ENCODE peak calls at places on chromosome 17, in nine cellular contexts. T is germinal center; W is cardiac septum; Q is T1000; V is lower leg skin; K is T-helper 9 cell; U is non-pigmented ciliary epithelial cell; A is cardiac fibroblast; S is CD8-positive, alpha-beta memory T cell. X is an unnamed sample.

GRCh38 chr17:2396568-2397246 is 4.2 kb downstream of the MNT start:
- DNase-seq in T (peak; percentile 53), W (peak; percentile 98), Q (peak; percentile 94), V (peak; percentile 98), K (peak; percentile 33), U (peak; percentile 86), A (peak; percentile 100), S (peak; percentile 10), X (peak; percentile 80)

GRCh38 chr17:34980681-34981537 is 597 bp downstream of the LIG3 start:
- DNase-seq in T (peak; percentile 92), W (peak; percentile 92), Q (peak; percentile 65), V (peak; percentile 95), K (peak; percentile 67), U (no peak), A (peak; percentile 91), S (peak; percentile 72), X (peak; percentile 61)

GRCh38 chr17:14330492-14330920 is 29.6 kb downstream of the HS3ST3B1 start:
- DNase-seq in T (no peak), W (no peak), Q (no peak), V (peak; percentile 65), K (no peak), U (no peak), A (peak; percentile 93), S (no peak), X (no peak)

GRCh38 chr17:74201250-74201649 is 2.2 kb upstream of the RPL38 start:
- DNase-seq in T (no peak), W (no peak), Q (no peak), V (no peak), K (no peak), U (no peak), A (peak; percentile 65), S (no peak), X (no peak)

GRCh38 chr17:50953831-50954601 is 87.9 kb upstream of the TOB1 start:
- DNase-seq in T (no peak), W (no peak), Q (no peak), V (peak; percentile 93), K (no peak), U (peak; percentile 69), A (peak; percentile 72), S (no peak), X (no peak)

GRCh38 chr17:40103742-40104095 is 3.3 kb upstream of the NR1D1 start:
- DNase-seq in T (no peak), W (no peak), Q (no peak), V (no peak), K (no peak), U (no peak), A (no peak), S (no peak), X (no peak)

GRCh38 chr17:69733171-69734014 is 318.9 kb downstream of the MAP2K6 start:
- DNase-seq in T (no peak), W (no peak), Q (peak; percentile 24), V (peak; percentile 85), K (no peak), U (peak; percentile 61), A (peak; percentile 59), S (no peak), X (no peak)

GRCh38 chr17:59378621-59379194 is 47.3 kb downstream of the YPEL2 start:
- DNase-seq in T (no peak), W (no peak), Q (no peak), V (no peak), K (no peak), U (peak; percentile 82), A (peak; percentile 86), S (no peak), X (no peak)

GRCh38 chr17:31111183-31111582 is 16.4 kb downstream of the NF1 start:
- DNase-seq in T (no peak), W (no peak), Q (no peak), V (no peak), K (no peak), U (no peak), A (no peak), S (no peak), X (no peak)

GRCh38 chr17:27502526-27503324 is 46.5 kb downstream of the KSR1 start:
- DNase-seq in T (no peak), W (peak; percentile 50), Q (no peak), V (no peak), K (no peak), U (peak; percentile 74), A (peak; percentile 87), S (no peak), X (no peak)

GRCh38 chr17:13640559-13640958 is 38.8 kb upstream of the HS3ST3A1 start:
- DNase-seq in T (no peak), W (no peak), Q (no peak), V (no peak), K (no peak), U (no peak), A (no peak), S (no peak), X (no peak)

GRCh38 chr17:10743316-10744009 is 13.6 kb upstream of the TMEM220 start:
- DNase-seq in T (no peak), W (no peak), Q (no peak), V (peak; percentile 86), K (no peak), U (no peak), A (peak; percentile 56), S (no peak), X (no peak)

GRCh38 chr17:36602924-36603384 is 1.6 kb downstream of the MRM1 start:
- DNase-seq in T (peak; percentile 78), W (peak; percentile 50), Q (peak; percentile 62), V (no peak), K (peak; percentile 59), U (no peak), A (peak; percentile 80), S (peak; percentile 60), X (peak; percentile 36)

GRCh38 chr17:57603978-57604377 is 141.1 kb downstream of the CCDC182 start:
- DNase-seq in T (peak; percentile 32), W (no peak), Q (no peak), V (no peak), K (peak; percentile 54), U (no peak), A (no peak), S (peak; percentile 50), X (peak; percentile 78)

GRCh38 chr17:17351901-17352781 is 49.0 kb downstream of the NT5M start:
- DNase-seq in T (no peak), W (peak; percentile 85), Q (no peak), V (peak; percentile 88), K (no peak), U (peak; percentile 10), A (peak; percentile 54), S (no peak), X (no peak)

GRCh38 chr17:15894258-15894657 is 50.7 kb upstream of the ADORA2B start:
- DNase-seq in T (no peak), W (no peak), Q (no peak), V (peak; percentile 31), K (no peak), U (no peak), A (no peak), S (no peak), X (no peak)

GRCh38 chr17:27455914-27456680 is at the start of gene KSR1:
- DNase-seq in T (peak; percentile 91), W (peak; percentile 91), Q (peak; percentile 48), V (peak; percentile 96), K (peak; percentile 74), U (no peak), A (peak; percentile 82), S (peak; percentile 77), X (peak; percentile 66)

GRCh38 chr17:62703776-62704380 is 76.4 kb downstream of the MRC2 start:
- DNase-seq in T (peak; percentile 40), W (peak; percentile 92), Q (peak; percentile 90), V (peak; percentile 95), K (peak; percentile 68), U (no peak), A (peak; percentile 65), S (peak; percentile 58), X (peak; percentile 64)

GRCh38 chr17:38867179-38867994 is 2.5 kb upstream of the LASP1 start:
- DNase-seq in T (peak; percentile 46), W (no peak), Q (peak; percentile 63), V (peak; percentile 85), K (peak; percentile 58), U (no peak), A (peak; percentile 76), S (no peak), X (peak; percentile 60)

GRCh38 chr17:82687375-82687861 is 11.1 kb downstream of the RAB40B start:
- DNase-seq in T (no peak), W (no peak), Q (no peak), V (no peak), K (no peak), U (no peak), A (no peak), S (no peak), X (no peak)

GRCh38 chr17:2076461-2076984 is 21.6 kb downstream of the HIC1 start:
- DNase-seq in T (no peak), W (no peak), Q (no peak), V (no peak), K (no peak), U (no peak), A (peak; percentile 21), S (no peak), X (no peak)

GRCh38 chr17:13759936-13760335 is 158.2 kb upstream of the HS3ST3A1 start:
- DNase-seq in T (no peak), W (no peak), Q (no peak), V (no peak), K (no peak), U (no peak), A (no peak), S (no peak), X (no peak)

GRCh38 chr17:39543176-39543575 is 64.5 kb downstream of the NEUROD2 start:
- DNase-seq in T (no peak), W (no peak), Q (no peak), V (no peak), K (no peak), U (no peak), A (no peak), S (no peak), X (no peak)

GRCh38 chr17:79808763-79809529 is 12.1 kb upstream of the CBX8 start:
- DNase-seq in T (no peak), W (no peak), Q (no peak), V (no peak), K (no peak), U (no peak), A (peak; percentile 60), S (no peak), X (no peak)

GRCh38 chr17:75238020-75238580 is 23.3 kb downstream of the GGA3 start:
- DNase-seq in T (no peak), W (no peak), Q (no peak), V (no peak), K (no peak), U (no peak), A (no peak), S (no peak), X (no peak)

GRCh38 chr17:82440991-82441627 is 9.4 kb downstream of the CYBC1 start:
- DNase-seq in T (no peak), W (no peak), Q (no peak), V (no peak), K (no peak), U (no peak), A (peak; percentile 26), S (no peak), X (no peak)

GRCh38 chr17:56045907-56046306 is 107.4 kb upstream of the ANKFN1 start:
- DNase-seq in T (no peak), W (no peak), Q (no peak), V (no peak), K (no peak), U (no peak), A (no peak), S (no peak), X (no peak)

GRCh38 chr17:78723001-78723796 is 58.9 kb downstream of the CYTH1 start:
- DNase-seq in T (no peak), W (no peak), Q (no peak), V (peak; percentile 83), K (no peak), U (no peak), A (peak; percentile 41), S (no peak), X (no peak)

GRCh38 chr17:76497979-76498885 is 3.0 kb downstream of the RHBDF2 start:
- DNase-seq in T (no peak), W (peak; percentile 90), Q (peak; percentile 76), V (peak; percentile 92), K (no peak), U (no peak), A (peak; percentile 87), S (no peak), X (no peak)

GRCh38 chr17:21041753-21042433 is 918 bp downstream of the USP22 start:
- DNase-seq in T (peak; percentile 65), W (peak; percentile 92), Q (no peak), V (peak; percentile 97), K (peak; percentile 55), U (no peak), A (peak; percentile 91), S (peak; percentile 49), X (peak; percentile 45)

GRCh38 chr17:69047368-69048263 is 13.1 kb downstream of the ABCA9 start:
- DNase-seq in T (no peak), W (no peak), Q (no peak), V (peak; percentile 87), K (no peak), U (peak; percentile 77), A (peak; percentile 99), S (no peak), X (no peak)

X was measured in stimulated activated naive B cell treated with anti-CD40 and anti-IgM and Interleukin-4, amounts not matched to agents 10 μg/mL and 1 μg/mL and 100 μg/mL, for 72 hours.